ENCODE peak calls at places on chromosome 12, in eight cellular contexts. One of them, this sample, is unnamed.

GRCh38 chr12:100515956-100516355 is 42.3 kb downstream of the NR1H4 start:
- DNase-seq in neural progenitor cell: no peak
- DNase-seq in stomach: no peak
- DNase-seq in adrenal gland: no peak
- DNase-seq in A549: no peak
- DNase-seq in kidney epithelial cell: no peak
- DNase-seq in fibroblast of lung: no peak
- DNase-seq in prostate gland: no peak
- DNase-seq in this sample: no peak

GRCh38 chr12:101040936-101041335 is 169.1 kb downstream of the SLC5A8 start:
- DNase-seq in neural progenitor cell: no peak
- DNase-seq in stomach: no peak
- DNase-seq in adrenal gland: no peak
- DNase-seq in A549: no peak
- DNase-seq in kidney epithelial cell: no peak
- DNase-seq in fibroblast of lung: no peak
- DNase-seq in prostate gland: no peak
- DNase-seq in this sample: no peak

GRCh38 chr12:91384391-91384790 is 201.8 kb upstream of the DCN start:
- DNase-seq in neural progenitor cell: no peak
- DNase-seq in stomach: no peak
- DNase-seq in adrenal gland: no peak
- DNase-seq in A549: no peak
- DNase-seq in kidney epithelial cell: no peak
- DNase-seq in fibroblast of lung: no peak
- DNase-seq in prostate gland: no peak
- DNase-seq in this sample: no peak

GRCh38 chr12:49537709-49538601 is 875 bp upstream of the KCNH3 start:
- DNase-seq in neural progenitor cell: peak
- DNase-seq in stomach: peak
- DNase-seq in adrenal gland: no peak
- DNase-seq in A549: no peak
- DNase-seq in kidney epithelial cell: no peak
- DNase-seq in fibroblast of lung: no peak
- DNase-seq in prostate gland: no peak
- DNase-seq in this sample: no peak

GRCh38 chr12:88251798-88252197 is 109.7 kb downstream of the TMTC3 start:
- DNase-seq in neural progenitor cell: no peak
- DNase-seq in stomach: no peak
- DNase-seq in adrenal gland: no peak
- DNase-seq in A549: no peak
- DNase-seq in kidney epithelial cell: no peak
- DNase-seq in fibroblast of lung: peak
- DNase-seq in prostate gland: no peak
- DNase-seq in this sample: no peak

GRCh38 chr12:76519538-76519937 is 40.0 kb downstream of the OSBPL8 start:
- DNase-seq in neural progenitor cell: no peak
- DNase-seq in stomach: no peak
- DNase-seq in adrenal gland: no peak
- DNase-seq in A549: no peak
- DNase-seq in kidney epithelial cell: peak
- DNase-seq in fibroblast of lung: no peak
- DNase-seq in prostate gland: no peak
- DNase-seq in this sample: no peak

GRCh38 chr12:121724930-121725329 is 12.4 kb downstream of the TMEM120B start:
- DNase-seq in neural progenitor cell: no peak
- DNase-seq in stomach: no peak
- DNase-seq in adrenal gland: no peak
- DNase-seq in A549: no peak
- DNase-seq in kidney epithelial cell: no peak
- DNase-seq in fibroblast of lung: no peak
- DNase-seq in prostate gland: no peak
- DNase-seq in this sample: no peak

GRCh38 chr12:85755760-85756159 is 80.4 kb downstream of the RASSF9 start:
- DNase-seq in neural progenitor cell: no peak
- DNase-seq in stomach: no peak
- DNase-seq in adrenal gland: no peak
- DNase-seq in A549: peak
- DNase-seq in kidney epithelial cell: no peak
- DNase-seq in fibroblast of lung: no peak
- DNase-seq in prostate gland: no peak
- DNase-seq in this sample: no peak

GRCh38 chr12:55727643-55728184 is 1.1 kb downstream of the CD63 start:
- DNase-seq in neural progenitor cell: peak
- DNase-seq in stomach: peak
- DNase-seq in adrenal gland: peak
- DNase-seq in A549: peak
- DNase-seq in kidney epithelial cell: no peak
- DNase-seq in fibroblast of lung: peak
- DNase-seq in prostate gland: peak
- DNase-seq in this sample: no peak

GRCh38 chr12:77189463-77189862 is 124.1 kb upstream of the E2F7 start:
- DNase-seq in neural progenitor cell: no peak
- DNase-seq in stomach: no peak
- DNase-seq in adrenal gland: no peak
- DNase-seq in A549: no peak
- DNase-seq in kidney epithelial cell: peak
- DNase-seq in fibroblast of lung: peak
- DNase-seq in prostate gland: no peak
- DNase-seq in this sample: no peak

GRCh38 chr12:50390284-50390683 is 6.1 kb downstream of the FAM186A start:
- DNase-seq in neural progenitor cell: no peak
- DNase-seq in stomach: no peak
- DNase-seq in adrenal gland: peak
- DNase-seq in A549: peak
- DNase-seq in kidney epithelial cell: peak
- DNase-seq in fibroblast of lung: peak
- DNase-seq in prostate gland: no peak
- DNase-seq in this sample: peak

GRCh38 chr12:109766251-109766778 is 52.7 kb downstream of the FAM222A start:
- DNase-seq in neural progenitor cell: no peak
- DNase-seq in stomach: peak
- DNase-seq in adrenal gland: no peak
- DNase-seq in A549: no peak
- DNase-seq in kidney epithelial cell: no peak
- DNase-seq in fibroblast of lung: no peak
- DNase-seq in prostate gland: no peak
- DNase-seq in this sample: no peak

GRCh38 chr12:46884362-46884761 is 58.6 kb upstream of the SLC38A4 start:
- DNase-seq in neural progenitor cell: no peak
- DNase-seq in stomach: no peak
- DNase-seq in adrenal gland: no peak
- DNase-seq in A549: no peak
- DNase-seq in kidney epithelial cell: no peak
- DNase-seq in fibroblast of lung: no peak
- DNase-seq in prostate gland: no peak
- DNase-seq in this sample: no peak

GRCh38 chr12:92827836-92828431 is 101.2 kb downstream of the EEA1 start:
- DNase-seq in neural progenitor cell: peak
- DNase-seq in stomach: no peak
- DNase-seq in adrenal gland: no peak
- DNase-seq in A549: peak
- DNase-seq in kidney epithelial cell: no peak
- DNase-seq in fibroblast of lung: peak
- DNase-seq in prostate gland: no peak
- DNase-seq in this sample: peak

GRCh38 chr12:4197922-4198763 is 75.4 kb upstream of the CCND2 start:
- DNase-seq in neural progenitor cell: no peak
- DNase-seq in stomach: no peak
- DNase-seq in adrenal gland: no peak
- DNase-seq in A549: no peak
- DNase-seq in kidney epithelial cell: no peak
- DNase-seq in fibroblast of lung: no peak
- DNase-seq in prostate gland: no peak
- DNase-seq in this sample: no peak

GRCh38 chr12:27385756-27386155 is 53.1 kb downstream of the BMAL2 start:
- DNase-seq in neural progenitor cell: no peak
- DNase-seq in stomach: no peak
- DNase-seq in adrenal gland: no peak
- DNase-seq in A549: no peak
- DNase-seq in kidney epithelial cell: no peak
- DNase-seq in fibroblast of lung: no peak
- DNase-seq in prostate gland: no peak
- DNase-seq in this sample: no peak

GRCh38 chr12:63843613-63844390 is 698 bp upstream of the SRGAP1 start:
- DNase-seq in neural progenitor cell: peak
- DNase-seq in stomach: peak
- DNase-seq in adrenal gland: peak
- DNase-seq in A549: peak
- DNase-seq in kidney epithelial cell: peak
- DNase-seq in fibroblast of lung: peak
- DNase-seq in prostate gland: peak
- DNase-seq in this sample: no peak

GRCh38 chr12:3065300-3065699 is 11.9 kb upstream of the TSPAN9 start:
- DNase-seq in neural progenitor cell: no peak
- DNase-seq in stomach: no peak
- DNase-seq in adrenal gland: no peak
- DNase-seq in A549: no peak
- DNase-seq in kidney epithelial cell: no peak
- DNase-seq in fibroblast of lung: no peak
- DNase-seq in prostate gland: no peak
- DNase-seq in this sample: no peak

GRCh38 chr12:630656-631632 is 32.3 kb downstream of the NINJ2 start:
- DNase-seq in neural progenitor cell: peak
- DNase-seq in stomach: peak
- DNase-seq in adrenal gland: no peak
- DNase-seq in A549: no peak
- DNase-seq in kidney epithelial cell: no peak
- DNase-seq in fibroblast of lung: no peak
- DNase-seq in prostate gland: no peak
- DNase-seq in this sample: no peak

GRCh38 chr12:62021808-62022207 is 238.4 kb upstream of the USP15 start:
- DNase-seq in neural progenitor cell: no peak
- DNase-seq in stomach: no peak
- DNase-seq in adrenal gland: no peak
- DNase-seq in A549: peak
- DNase-seq in kidney epithelial cell: no peak
- DNase-seq in fibroblast of lung: no peak
- DNase-seq in prostate gland: no peak
- DNase-seq in this sample: no peak
- TF ChIP-seq CTCF in neural progenitor cell: peak
- TF ChIP-seq CTCF in stomach: no peak
- TF ChIP-seq CTCF in adrenal gland: no peak
- TF ChIP-seq CTCF in A549: peak
- TF ChIP-seq CTCF in kidney epithelial cell: no peak
- TF ChIP-seq CTCF in fibroblast of lung: no peak
- TF ChIP-seq CTCF in prostate gland: no peak
- TF ChIP-seq CTCF in this sample: no peak

DNA sequence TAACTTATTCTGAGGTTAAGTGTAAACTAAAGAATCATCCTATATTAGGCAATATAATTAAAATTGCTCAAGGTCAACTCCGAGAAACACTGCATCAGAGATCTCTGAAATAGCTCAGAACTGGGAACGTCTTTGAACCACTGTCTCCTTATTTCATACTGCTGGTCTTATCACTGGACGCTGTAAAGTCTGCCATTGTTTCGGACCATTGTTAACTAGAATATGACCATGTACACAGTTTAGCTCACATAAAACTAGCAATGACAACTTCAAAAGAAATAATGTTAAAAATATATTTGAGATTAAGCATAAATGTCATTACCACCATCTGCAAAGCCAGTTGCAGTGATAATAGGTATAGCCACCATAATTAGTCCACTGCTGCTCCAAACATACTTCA is 2.9 kb downstream of the ABCD2 start:
- DNase-seq in neural progenitor cell: no peak
- DNase-seq in stomach: no peak
- DNase-seq in adrenal gland: no peak
- DNase-seq in A549: no peak
- DNase-seq in kidney epithelial cell: no peak
- DNase-seq in fibroblast of lung: no peak
- DNase-seq in prostate gland: no peak
- DNase-seq in this sample: no peak
- H3K4me3 ChIP-seq in neural progenitor cell: no peak
- H3K4me3 ChIP-seq in stomach: no peak
- H3K4me3 ChIP-seq in adrenal gland: no peak
- H3K4me3 ChIP-seq in A549: no peak
- H3K4me3 ChIP-seq in kidney epithelial cell: no peak
- H3K4me3 ChIP-seq in fibroblast of lung: no peak
- H3K4me3 ChIP-seq in prostate gland: no peak
- H3K4me3 ChIP-seq in this sample: no peak

DNA sequence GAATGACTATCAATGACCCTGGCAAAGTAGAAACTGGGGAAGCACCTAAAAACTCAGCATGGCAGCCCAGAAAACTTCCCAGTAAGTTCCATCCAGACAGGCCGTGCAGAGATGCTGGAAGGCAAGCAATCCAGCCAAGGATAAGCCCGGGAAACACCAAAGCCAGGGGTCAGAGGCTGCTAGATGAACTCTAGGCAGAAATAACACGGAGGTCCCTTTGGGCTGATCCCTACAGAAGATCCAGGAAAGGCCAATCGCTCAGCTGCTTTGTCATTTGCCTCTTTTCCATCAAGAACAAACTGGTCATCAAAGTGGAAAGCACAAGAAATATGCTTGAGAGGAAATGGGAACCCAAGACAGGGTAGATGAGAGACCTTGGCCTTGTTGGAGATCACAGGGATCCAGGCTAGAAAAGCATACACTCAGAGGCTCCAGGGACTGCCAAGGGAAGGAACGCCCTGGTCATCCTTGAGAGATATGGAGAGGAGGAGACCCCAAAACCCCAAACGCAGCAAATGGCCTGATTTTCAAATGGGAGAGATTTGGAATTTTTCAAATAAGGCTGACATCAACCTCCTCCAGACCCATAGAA is 6.5 kb downstream of the KRT79 start:
- DNase-seq in neural progenitor cell: no peak
- DNase-seq in stomach: no peak
- DNase-seq in adrenal gland: no peak
- DNase-seq in A549: no peak
- DNase-seq in kidney epithelial cell: no peak
- DNase-seq in fibroblast of lung: no peak
- DNase-seq in prostate gland: no peak
- DNase-seq in this sample: no peak
- TF ChIP-seq CTCF in neural progenitor cell: no peak
- TF ChIP-seq CTCF in stomach: no peak
- TF ChIP-seq CTCF in adrenal gland: no peak
- TF ChIP-seq CTCF in A549: no peak
- TF ChIP-seq CTCF in kidney epithelial cell: no peak
- TF ChIP-seq CTCF in fibroblast of lung: no peak
- TF ChIP-seq CTCF in prostate gland: no peak
- TF ChIP-seq CTCF in this sample: no peak

GRCh38 chr12:52238916-52239649 is 6.0 kb downstream of the KRT7 start:
- DNase-seq in neural progenitor cell: no peak
- DNase-seq in stomach: no peak
- DNase-seq in adrenal gland: no peak
- DNase-seq in A549: peak
- DNase-seq in kidney epithelial cell: no peak
- DNase-seq in fibroblast of lung: no peak
- DNase-seq in prostate gland: no peak
- DNase-seq in this sample: no peak
- H3K4me3 ChIP-seq in neural progenitor cell: no peak
- H3K4me3 ChIP-seq in stomach: no peak
- H3K4me3 ChIP-seq in adrenal gland: no peak
- H3K4me3 ChIP-seq in A549: peak
- H3K4me3 ChIP-seq in kidney epithelial cell: no peak
- H3K4me3 ChIP-seq in fibroblast of lung: no peak
- H3K4me3 ChIP-seq in prostate gland: no peak
- H3K4me3 ChIP-seq in this sample: no peak